ENCODE peak calls at places on chromosomes 1 and 21, in four cellular contexts. One of them, this sample, is unnamed.

GRCh38 chr1:23370744-23371710 is 1.4 kb upstream of the ZNF436 start:
- DNase-seq in upper lobe of right lung: no peak
- DNase-seq in HFF-Myc: no peak
- DNase-seq in uterus: no peak
- DNase-seq in this sample: no peak

GRCh38 chr21:42781150-42781980 is 98.0 kb downstream of the WDR4 start:
- DNase-seq in HFF-Myc: no peak
- DNase-seq in uterus: peak
- DNase-seq in upper lobe of right lung: peak
- DNase-seq in this sample: peak

GRCh38 chr1:234564035-234565029 is 45.6 kb downstream of the IRF2BP2 start:
- DNase-seq in HFF-Myc: no peak
- DNase-seq in upper lobe of right lung: no peak
- DNase-seq in uterus: no peak
- DNase-seq in this sample: peak

GRCh38 chr1:16386454-16387113 is 19.5 kb downstream of the SZRD1 start:
- DNase-seq in uterus: no peak
- DNase-seq in HFF-Myc: peak
- DNase-seq in upper lobe of right lung: no peak
- DNase-seq in this sample: peak

GRCh38 chr1:199495432-199495831 is 532.1 kb upstream of the NR5A2 start:
- DNase-seq in uterus: no peak
- DNase-seq in HFF-Myc: no peak
- DNase-seq in upper lobe of right lung: no peak
- DNase-seq in this sample: no peak

GRCh38 chr1:107652976-107653375 is 312.0 kb downstream of the VAV3 start:
- DNase-seq in uterus: no peak
- DNase-seq in upper lobe of right lung: no peak
- DNase-seq in HFF-Myc: no peak
- DNase-seq in this sample: no peak

GRCh38 chr1:21687081-21687529 is 17.9 kb upstream of the RAP1GAP start:
- DNase-seq in HFF-Myc: no peak
- DNase-seq in uterus: no peak
- DNase-seq in upper lobe of right lung: no peak
- DNase-seq in this sample: no peak

GRCh38 chr1:154923695-154924094 is 12.8 kb downstream of the PMVK start:
- DNase-seq in HFF-Myc: no peak
- DNase-seq in uterus: no peak
- DNase-seq in upper lobe of right lung: no peak
- DNase-seq in this sample: no peak

GRCh38 chr1:93556291-93556690 is 108.4 kb downstream of the FNBP1L start:
- DNase-seq in HFF-Myc: no peak
- DNase-seq in uterus: no peak
- DNase-seq in upper lobe of right lung: no peak
- DNase-seq in this sample: no peak

DNA sequence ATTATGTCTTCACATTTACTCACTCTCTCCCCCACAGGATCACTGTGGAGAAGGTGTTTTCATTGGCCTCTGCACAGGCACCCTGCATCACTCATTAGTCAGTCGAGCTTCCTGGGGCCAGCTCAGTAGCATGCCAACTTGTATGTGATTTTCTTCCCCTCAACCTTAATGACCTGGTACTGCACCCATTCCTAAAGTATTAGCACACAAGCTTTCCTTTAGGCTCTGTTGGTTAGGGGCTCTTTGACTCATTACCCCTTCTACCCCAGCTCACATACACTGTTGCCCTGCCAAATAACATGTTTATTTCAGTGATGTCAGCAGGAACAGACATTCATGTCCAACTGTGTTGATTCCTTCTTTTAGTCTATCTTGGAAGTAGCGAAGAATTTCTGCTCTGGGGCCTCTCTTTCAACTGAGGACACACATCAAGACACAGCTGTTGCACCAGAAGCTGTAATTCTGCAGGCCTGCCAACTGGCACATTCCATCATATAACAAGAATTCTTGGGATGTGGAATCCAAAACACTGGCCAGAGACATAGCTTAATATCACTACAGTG is 603.5 kb upstream of the ADAMTS5 start:
- DNase-seq in upper lobe of right lung: no peak
- DNase-seq in HFF-Myc: no peak
- DNase-seq in uterus: peak
- DNase-seq in this sample: peak
- H3K4me3 ChIP-seq in upper lobe of right lung: no peak
- H3K4me3 ChIP-seq in HFF-Myc: no peak
- H3K4me3 ChIP-seq in uterus: no peak
- H3K4me3 ChIP-seq in this sample: no peak

GRCh38 chr1:116817582-116818064 is 63.4 kb downstream of the CD2 start:
- DNase-seq in uterus: no peak
- DNase-seq in upper lobe of right lung: peak
- DNase-seq in HFF-Myc: peak
- DNase-seq in this sample: peak
- TF ChIP-seq CTCF in uterus: no peak
- TF ChIP-seq CTCF in upper lobe of right lung: peak
- TF ChIP-seq CTCF in HFF-Myc: peak
- TF ChIP-seq CTCF in this sample: peak

DNA sequence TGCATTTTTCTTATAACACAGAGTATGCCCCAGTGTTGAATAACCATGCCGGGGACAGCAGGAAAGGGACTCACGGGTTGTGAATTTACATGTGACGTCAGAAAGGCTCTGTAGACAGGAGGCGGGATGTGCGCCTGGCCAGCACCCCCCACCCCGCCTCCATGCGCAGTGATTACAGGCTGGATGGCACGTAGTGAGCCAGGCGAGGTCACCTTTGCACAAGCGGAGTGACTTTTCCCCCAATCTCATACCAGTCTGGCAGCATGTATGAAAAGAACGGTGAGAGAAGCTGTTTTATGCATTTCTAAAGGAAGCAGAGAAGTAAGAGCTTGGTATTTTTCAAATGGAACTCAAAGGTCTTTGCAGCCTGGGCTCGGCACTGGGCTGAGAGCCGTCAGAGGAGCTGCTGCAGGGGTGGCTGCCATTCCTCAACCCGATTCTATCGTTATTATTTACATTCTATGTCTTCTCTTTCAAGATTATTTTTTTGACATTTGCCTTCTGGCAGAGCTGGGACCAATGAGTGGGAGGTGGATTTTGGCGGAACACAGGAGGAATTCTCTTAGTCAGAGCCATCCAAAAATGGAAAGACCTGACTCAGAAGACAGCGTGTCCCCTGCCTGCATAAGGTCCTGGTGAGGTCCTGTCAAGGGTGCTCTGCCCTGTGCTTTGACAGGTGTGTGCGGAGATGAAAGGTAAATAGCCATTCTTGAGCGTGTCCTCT is 115.6 kb upstream of the SLC45A1 start:
- DNase-seq in uterus: peak
- DNase-seq in upper lobe of right lung: peak
- DNase-seq in HFF-Myc: no peak
- DNase-seq in this sample: peak
- H3K4me3 ChIP-seq in uterus: no peak
- H3K4me3 ChIP-seq in upper lobe of right lung: peak
- H3K4me3 ChIP-seq in HFF-Myc: no peak
- H3K4me3 ChIP-seq in this sample: peak

GRCh38 chr1:6183520-6183989 is 3.4 kb upstream of the CHD5 start:
- DNase-seq in upper lobe of right lung: no peak
- DNase-seq in uterus: no peak
- DNase-seq in HFF-Myc: no peak
- DNase-seq in this sample: no peak
- TF ChIP-seq CTCF in upper lobe of right lung: no peak
- TF ChIP-seq CTCF in uterus: no peak
- TF ChIP-seq CTCF in HFF-Myc: peak
- TF ChIP-seq CTCF in this sample: no peak

GRCh38 chr1:151825811-151826660 is 5.6 kb downstream of the RORC start:
- DNase-seq in HFF-Myc: no peak
- DNase-seq in uterus: no peak
- DNase-seq in upper lobe of right lung: no peak
- DNase-seq in this sample: no peak
- H3K4me3 ChIP-seq in HFF-Myc: no peak
- H3K4me3 ChIP-seq in uterus: no peak
- H3K4me3 ChIP-seq in upper lobe of right lung: peak
- H3K4me3 ChIP-seq in this sample: no peak